ENCODE peak calls at places on chromosomes 5 and 9, in eight cellular contexts. F is stomach, B is transverse colon, I is GM23338, O is Panc1, T is endothelial cell of umbilical vein, N is upper lobe of left lung, V is SK-N-SH. Y is an unnamed sample.

GRCh38 chr9:133275105-133276000 is at the start of gene ABO:
- DNase-seq in O (no peak), F (peak; percentile 50), I (peak; percentile 74), T (no peak), V (peak; percentile 58), B (peak; percentile 58), N (peak; percentile 90), Y (no peak)

GRCh38 chr5:175444060-175444904 is at the start of gene DRD1:
- DNase-seq in T (peak; percentile 20), O (no peak), B (peak; percentile 26), I (peak; percentile 86), F (peak; percentile 57), V (peak; percentile 84), N (peak; percentile 94), Y (no peak)

GRCh38 chr9:97475079-97475478 is 26.4 kb upstream of the TMOD1 start:
- DNase-seq in N (no peak), O (no peak), T (no peak), F (no peak), V (no peak), I (no peak), B (no peak), Y (no peak)

GRCh38 chr5:9932770-9933169 is 302.6 kb upstream of the TAS2R1 start:
- DNase-seq in V (peak; percentile 16), I (peak; percentile 27), O (no peak), F (no peak), T (no peak), N (no peak), B (no peak), Y (no peak)

GRCh38 chr5:111144352-111144930 is 52.3 kb downstream of the WDR36 start:
- DNase-seq in V (no peak), T (no peak), I (no peak), F (no peak), N (no peak), O (no peak), B (no peak), Y (no peak)

GRCh38 chr9:86562691-86563090 is 208.5 kb upstream of the TUT7 start:
- DNase-seq in O (no peak), V (no peak), B (no peak), N (no peak), I (no peak), F (no peak), T (no peak), Y (no peak)

GRCh38 chr9:133029994-133030316 is 842 bp upstream of the GTF3C5 start:
- DNase-seq in T (peak; percentile 5), I (no peak), B (no peak), O (no peak), F (no peak), N (no peak), V (no peak), Y (no peak)

GRCh38 chr9:81716409-81716808 is 27.1 kb upstream of the TLE1 start:
- DNase-seq in B (no peak), T (no peak), I (no peak), N (no peak), O (no peak), V (no peak), F (no peak), Y (no peak)

GRCh38 chr5:172623313-172623980 is 17.6 kb upstream of the NEURL1B start:
- DNase-seq in N (no peak), O (no peak), I (no peak), V (no peak), F (no peak), T (no peak), B (no peak), Y (no peak)

GRCh38 chr9:88387733-88388202 is 476 bp upstream of the SPIN1 start:
- DNase-seq in F (peak; percentile 59), I (peak; percentile 68), V (peak; percentile 63), T (peak; percentile 57), N (peak; percentile 91), O (no peak), B (peak; percentile 72), Y (peak; percentile 29)

DNA sequence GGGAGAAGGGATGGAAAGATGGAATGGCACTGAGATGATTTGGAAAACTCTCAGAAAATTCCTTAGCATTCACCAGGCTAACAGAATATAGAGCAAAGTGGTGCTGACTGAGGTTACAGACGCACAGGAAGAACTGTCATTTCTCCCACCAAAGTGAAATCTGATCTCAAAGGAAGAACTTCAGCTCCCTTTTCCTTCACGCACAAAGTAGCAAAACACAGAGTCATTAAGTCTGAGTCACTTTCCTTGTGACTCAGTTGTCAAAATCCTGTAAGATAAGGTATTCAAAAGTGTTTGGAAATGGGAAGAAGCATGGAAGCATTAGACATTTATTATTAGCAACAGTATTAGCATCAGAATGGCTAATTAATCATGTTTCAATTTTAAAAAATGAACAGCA is 11.7 kb downstream of the MPDZ start:
- DNase-seq in F (no peak), T (peak; percentile 97), N (no peak), I (peak; percentile 22), V (no peak), O (no peak), B (no peak), Y (no peak)
- TF ChIP-seq POLR2AphosphoS5 in F (no peak), T (peak; percentile 88), N (no peak), I (no peak), V (no peak), O (no peak), B (no peak), Y (no peak)

GRCh38 chr9:137297966-137298365 is 4.1 kb downstream of the NRARP start:
- DNase-seq in B (no peak), I (no peak), T (no peak), F (no peak), V (no peak), O (no peak), N (peak; percentile 30), Y (no peak)

GRCh38 chr9:137298983-137299521 is 3.0 kb downstream of the NRARP start:
- DNase-seq in O (no peak), T (no peak), V (no peak), I (peak; percentile 60), B (peak; percentile 45), F (no peak), N (peak; percentile 66), Y (no peak)

GRCh38 chr9:137299938-137300337 is 2.1 kb downstream of the NRARP start:
- DNase-seq in F (no peak), T (peak; percentile 37), O (no peak), I (peak; percentile 80), B (peak; percentile 47), V (no peak), N (no peak), Y (no peak)

GRCh38 chr9:137297060-137297664 is 4.9 kb downstream of the NRARP start:
- DNase-seq in B (peak; percentile 42), N (no peak), T (no peak), O (no peak), V (no peak), I (no peak), F (no peak), Y (no peak)

DNA sequence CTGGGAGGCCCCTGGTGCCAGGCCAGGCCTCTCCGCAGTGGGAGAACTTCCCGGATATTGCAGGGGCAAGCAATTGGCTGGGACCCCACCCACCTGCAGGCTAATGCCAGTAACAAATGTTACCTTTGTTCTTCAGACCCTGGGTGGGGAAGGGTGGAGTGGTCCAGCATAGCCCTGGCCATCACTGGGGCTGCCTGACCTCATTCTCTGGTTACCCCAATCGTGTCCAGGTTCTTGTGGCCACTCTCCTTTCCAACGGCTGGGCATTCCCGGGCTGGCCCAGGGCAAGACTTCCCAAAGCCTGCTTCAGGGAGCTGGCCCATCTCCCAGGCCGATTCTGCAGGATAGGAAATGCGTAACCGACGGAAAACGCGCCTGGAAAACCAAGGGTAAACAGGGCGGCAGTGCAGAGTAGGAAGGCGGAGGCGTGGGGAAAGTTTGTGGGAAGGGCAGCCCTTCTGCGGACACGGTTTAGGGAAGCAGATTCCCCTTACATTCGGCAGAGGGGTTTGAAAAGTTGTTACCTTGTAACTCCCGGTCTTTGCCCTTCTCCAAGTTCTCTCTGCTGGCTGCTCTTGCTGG is 3.6 kb downstream of the NRARP start:
- DNase-seq in B (peak; percentile 76), N (peak; percentile 27), V (no peak), T (peak; percentile 94), O (no peak), I (no peak), F (peak; percentile 70), Y (no peak)
- H3K27me3 ChIP-seq in B (peaks cover 70% of the 10 kb centered on the region), N (peaks cover 31% of the 10 kb centered on the region), V (no peaks in the 10 kb centered on the region), T (no peaks in the 10 kb centered on the region), O (no peaks in the 10 kb centered on the region), I (peaks cover 38% of the 10 kb centered on the region), F (peaks cover 93% of the 10 kb centered on the region), Y (peaks cover 15% of the 10 kb centered on the region)

GRCh38 chr9:677461-678097 is 163.9 kb upstream of the DMRT1 start:
- DNase-seq in O (no peak), N (no peak), I (no peak), B (no peak), V (no peak), F (no peak), T (peak; percentile 74), Y (no peak)
- TF ChIP-seq POLR2AphosphoS5 in O (no peak), N (no peak), I (no peak), B (no peak), V (no peak), F (no peak), T (peak; percentile 20), Y (no peak)

DNA sequence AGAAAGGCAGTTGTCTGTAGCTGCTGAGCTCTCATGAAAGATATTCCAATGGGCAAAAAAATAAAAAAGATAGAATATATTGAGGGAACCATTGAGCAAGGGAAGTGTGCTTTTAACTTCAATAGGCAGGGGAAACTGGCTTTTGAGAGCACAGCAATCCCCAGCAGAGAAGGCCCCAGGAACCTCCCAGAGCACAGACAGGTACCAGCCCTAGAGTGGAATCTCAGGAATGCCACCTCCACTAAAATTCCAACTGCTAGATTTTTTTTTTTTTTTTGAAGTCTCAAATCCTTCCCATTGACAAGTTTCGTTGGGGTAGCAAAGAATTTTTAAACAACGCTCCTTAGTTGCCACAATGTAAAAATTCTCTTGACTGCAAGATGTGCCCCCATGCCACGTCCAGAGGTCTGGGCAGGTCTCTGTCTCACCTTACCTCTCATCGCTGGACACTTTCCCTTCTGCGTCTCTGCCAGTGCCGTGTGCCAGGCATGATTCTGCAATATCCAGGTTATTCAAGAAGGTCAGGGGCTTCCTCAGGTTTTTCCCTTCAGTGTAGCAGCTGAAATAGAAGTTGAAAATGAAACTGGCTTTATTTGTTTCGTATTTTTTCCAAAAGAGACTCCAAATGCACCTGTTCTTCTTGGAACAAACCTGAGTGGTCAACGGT is 64.2 kb upstream of the IRX1 start:
- DNase-seq in B (no peak), F (no peak), O (no peak), V (no peak), T (no peak), N (no peak), I (peak; percentile 89), Y (no peak)
- H3K27me3 ChIP-seq in B (no peaks in the 10 kb centered on the region), F (no peaks in the 10 kb centered on the region), O (no peaks in the 10 kb centered on the region), V (no peaks in the 10 kb centered on the region), T (no peaks in the 10 kb centered on the region), N (no peaks in the 10 kb centered on the region), I (no peaks in the 10 kb centered on the region), Y (no peaks in the 10 kb centered on the region)

GRCh38 chr5:179221877-179222220 is 123.4 kb downstream of the ADAMTS2 start:
- DNase-seq in B (no peak), F (no peak), V (no peak), N (no peak), I (no peak), O (no peak), T (no peak), Y (no peak)
- TF ChIP-seq POLR2AphosphoS5 in B (no peak), F (no peak), V (no peak), N (no peak), I (no peak), O (no peak), T (no peak), Y (no peak)

GRCh38 chr5:180976518-180976917 is 12.1 kb upstream of the BTNL3 start:
- DNase-seq in N (no peak), F (no peak), B (peak; percentile 22), I (no peak), T (no peak), V (no peak), O (no peak), Y (no peak)
- H3K27me3 ChIP-seq in N (no peaks in the 10 kb centered on the region), F (no peaks in the 10 kb centered on the region), B (no peaks in the 10 kb centered on the region), I (no peaks in the 10 kb centered on the region), T (no peaks in the 10 kb centered on the region), V (no peaks in the 10 kb centered on the region), O (no peaks in the 10 kb centered on the region), Y (no peaks in the 10 kb centered on the region)

Y was measured in HL-60.